ENCODE peak calls at places on chromosomes 16 and 17, in seven cellular contexts. J is ureter; I is neural crest cell; A is stimulated activated CD8-positive, alpha-beta memory T cell treated with anti-CD3 and anti-CD28 coated beads, Interleukin-2, amount 100 ng/mL, for 1 hour; U is mesothelial cell of epicardium; F is HTR-8/SVneo; L is LNCaP clone FGC. X is an unnamed sample.

GRCh38 chr17:34582185-34582900 is 3.0 kb downstream of the TMEM132E start:
- DNase-seq in J (no peak), I (no peak), A (no peak), U (no peak), F (no peak), L (no peak), X (no peak)

GRCh38 chr17:2837147-2837561 is 40.9 kb downstream of the RAP1GAP2 start:
- DNase-seq in J (no peak), I (no peak), A (no peak), U (no peak), F (no peak), L (no peak), X (no peak)

GRCh38 chr17:20253323-20253722 is 214.0 kb downstream of the LGALS9B start:
- DNase-seq in J (no peak), I (no peak), A (no peak), U (no peak), F (no peak), L (no peak), X (no peak)

GRCh38 chr17:60391419-60392041 is 403 bp downstream of the USP32 start:
- DNase-seq in J (no peak), I (peak), A (no peak), U (peak), F (peak), L (no peak), X (no peak)

GRCh38 chr17:77670125-77670524 is 288.4 kb upstream of the TNRC6C start:
- DNase-seq in J (no peak), I (no peak), A (no peak), U (no peak), F (no peak), L (no peak), X (no peak)

GRCh38 chr16:66469932-66470546 is 42.9 kb downstream of the BEAN1 start:
- DNase-seq in J (no peak), I (no peak), A (no peak), U (no peak), F (no peak), L (no peak), X (no peak)

GRCh38 chr17:9232591-9233270 is 211.4 kb downstream of the NTN1 start:
- DNase-seq in J (peak), I (no peak), A (no peak), U (peak), F (no peak), L (no peak), X (no peak)

GRCh38 chr16:12461201-12461600 is 342.5 kb downstream of the CPPED1 start:
- DNase-seq in J (no peak), I (no peak), A (no peak), U (no peak), F (no peak), L (no peak), X (no peak)

GRCh38 chr16:12767897-12768296 is 35.8 kb downstream of the CPPED1 start:
- DNase-seq in J (no peak), I (no peak), A (no peak), U (no peak), F (no peak), L (no peak), X (no peak)

GRCh38 chr17:67246648-67247415 is 1.8 kb upstream of the HELZ start:
- DNase-seq in J (peak), I (no peak), A (no peak), U (peak), F (peak), L (no peak), X (no peak)

GRCh38 chr16:74661064-74661463 is 5.6 kb downstream of the RFWD3 start:
- DNase-seq in J (no peak), I (no peak), A (no peak), U (no peak), F (no peak), L (no peak), X (no peak)

GRCh38 chr17:6521636-6522035 is 34.7 kb downstream of the PITPNM3 start:
- DNase-seq in J (no peak), I (no peak), A (no peak), U (no peak), F (no peak), L (no peak), X (no peak)

GRCh38 chr17:49924116-49924515 is 44.9 kb upstream of the DLX4 start:
- DNase-seq in J (no peak), I (no peak), A (no peak), U (no peak), F (no peak), L (no peak), X (no peak)

GRCh38 chr16:4138735-4139134 is 22.5 kb upstream of the ADCY9 start:
- DNase-seq in J (no peak), I (no peak), A (no peak), U (no peak), F (no peak), L (no peak), X (no peak)

GRCh38 chr17:49401971-49402491 is 12.7 kb downstream of the PHB1 start:
- DNase-seq in J (no peak), I (peak), A (no peak), U (no peak), F (no peak), L (no peak), X (no peak)

GRCh38 chr17:73492125-73492801 is 152.0 kb downstream of the SDK2 start:
- DNase-seq in J (no peak), I (no peak), A (no peak), U (no peak), F (no peak), L (no peak), X (no peak)

GRCh38 chr16:47523342-47524006 is 62.3 kb downstream of the PHKB start:
- DNase-seq in J (no peak), I (no peak), A (no peak), U (no peak), F (no peak), L (no peak), X (no peak)

GRCh38 chr17:72126575-72127486 is 6.0 kb downstream of the SOX9 start:
- DNase-seq in J (no peak), I (no peak), A (no peak), U (no peak), F (peak), L (no peak), X (no peak)

GRCh38 chr17:83082435-83082834 is 3.0 kb downstream of the METRNL start:
- DNase-seq in J (no peak), I (no peak), A (no peak), U (no peak), F (no peak), L (no peak), X (no peak)

GRCh38 chr17:40956401-40957254 is 10.1 kb downstream of the KRT39 start:
- DNase-seq in J (no peak), I (no peak), A (no peak), U (no peak), F (peak), L (no peak), X (no peak)

GRCh38 chr16:67528870-67529638 is 425 bp downstream of the RIPOR1 start:
- DNase-seq in J (no peak), I (peak), A (no peak), U (peak), F (no peak), L (no peak), X (no peak)

GRCh38 chr16:57617604-57618111 is 10.8 kb upstream of the ADGRG1 start:
- DNase-seq in J (peak), I (no peak), A (no peak), U (peak), F (no peak), L (no peak), X (no peak)

GRCh38 chr17:72795941-72796340 is 296.5 kb downstream of the SLC39A11 start:
- DNase-seq in J (no peak), I (no peak), A (no peak), U (no peak), F (no peak), L (no peak), X (no peak)

GRCh38 chr17:78130439-78131101 is at the start of gene TMC8:
- DNase-seq in J (no peak), I (no peak), A (no peak), U (no peak), F (no peak), L (no peak), X (no peak)

GRCh38 chr17:34639706-34640425 is 60.5 kb downstream of the TMEM132E start:
- DNase-seq in J (no peak), I (no peak), A (no peak), U (no peak), F (no peak), L (no peak), X (no peak)

GRCh38 chr17:71899317-71899716 is 221.5 kb upstream of the SOX9 start:
- DNase-seq in J (no peak), I (no peak), A (no peak), U (no peak), F (no peak), L (no peak), X (no peak)

GRCh38 chr16:18983565-18984424 is at the start of gene TMC7:
- DNase-seq in J (peak), I (peak), A (no peak), U (peak), F (peak), L (no peak), X (peak)

X was measured in iPS DF 19.7.